ENCODE peak calls at places on chromosome 15, in five cellular contexts. C, A, D, E and M are unnamed samples.

GRCh38 chr15:100124936-100125626 is 216.7 kb downstream of the ADAMTS17 start:
- DNase-seq in A (no peak), E (no peak), D (no peak), C (no peak), M (no peak)

GRCh38 chr15:30921781-30922371 is 18.2 kb downstream of the FAN1 start:
- DNase-seq in C (no peak), A (no peak), D (no peak), E (peak), M (no peak)

GRCh38 chr15:93126496-93127083 is 37.6 kb upstream of the RGMA start:
- DNase-seq in D (no peak), C (no peak), A (no peak), E (no peak), M (no peak)

GRCh38 chr15:77329202-77329601 is 90.7 kb downstream of the PEAK1 start:
- DNase-seq in A (peak), C (no peak), D (no peak), E (no peak), M (no peak)

GRCh38 chr15:42373274-42373673 is 14.0 kb downstream of the CAPN3 start:
- DNase-seq in A (no peak), D (no peak), E (no peak), C (no peak), M (no peak)

GRCh38 chr15:28456476-28457395 is 76.0 kb downstream of the GOLGA8G start:
- DNase-seq in A (no peak), C (peak), E (peak), D (no peak), M (no peak)

GRCh38 chr15:69973102-69973714 is 124.5 kb downstream of the TLE3 start:
- DNase-seq in A (peak), C (peak), E (no peak), D (no peak), M (no peak)

GRCh38 chr15:33086500-33087141 is 107.9 kb downstream of the FMN1 start:
- DNase-seq in D (no peak), E (no peak), A (peak), C (peak), M (no peak)

GRCh38 chr15:88401972-88402656 is 65.1 kb downstream of the MRPL46 start:
- DNase-seq in E (no peak), C (no peak), A (no peak), D (no peak), M (no peak)
- H2BK12ac ChIP-seq in E (no peak), C (no peak), A (no peak), D (no peak), M (no peak)

DNA sequence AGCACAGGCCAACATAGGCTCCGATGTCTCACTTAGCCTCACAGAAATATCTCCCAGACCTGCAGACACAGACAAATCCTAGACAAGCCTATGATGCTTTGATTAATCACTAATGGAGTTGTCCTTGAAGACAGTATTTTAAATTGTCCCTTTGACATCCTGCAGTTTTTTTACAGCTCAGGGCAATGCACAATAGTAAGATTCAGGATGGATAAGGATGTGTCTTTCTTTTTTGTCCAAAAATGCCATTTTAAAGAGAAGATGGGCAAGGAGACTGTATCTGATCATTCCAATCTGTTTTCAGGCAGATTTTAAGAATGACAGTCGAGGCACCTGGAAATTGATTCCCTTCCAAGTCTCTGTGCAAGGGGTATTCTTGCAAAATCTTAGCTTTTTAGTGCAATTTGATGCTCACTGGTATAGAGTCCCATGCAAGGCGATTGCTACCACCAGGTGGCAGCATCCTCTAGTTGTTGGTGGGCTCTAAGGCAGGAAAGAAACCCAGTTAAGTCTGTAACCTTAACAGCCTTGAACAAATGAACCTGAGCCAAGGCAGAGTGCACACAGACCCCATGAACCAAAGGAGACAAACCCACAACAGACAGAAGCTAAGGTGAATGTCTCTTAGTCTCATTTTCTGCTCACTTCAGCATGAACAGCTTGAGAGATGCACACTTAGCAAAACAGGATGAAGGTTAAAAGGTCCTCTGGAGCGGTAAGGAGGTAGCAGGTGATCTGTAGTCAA is 51.2 kb upstream of the MINAR1 start:
- DNase-seq in E (peak), A (peak), C (peak), D (peak), M (peak)
- H2BK12ac ChIP-seq in E (no peak), A (no peak), C (no peak), D (no peak), M (no peak)

GRCh38 chr15:90203473-90203872 is 2.3 kb downstream of the SEMA4B start:
- DNase-seq in A (no peak), E (no peak), D (no peak), C (no peak), M (no peak)
- H2BK12ac ChIP-seq in A (peak), E (no peak), D (no peak), C (no peak), M (no peak)

GRCh38 chr15:58276924-58277323 is 138.7 kb downstream of the AQP9 start:
- DNase-seq in A (no peak), E (no peak), D (no peak), C (no peak), M (no peak)

GRCh38 chr15:58275785-58276184 is 137.6 kb downstream of the AQP9 start:
- DNase-seq in C (no peak), E (no peak), D (no peak), A (no peak), M (no peak)

GRCh38 chr15:58282060-58282708 is 144.0 kb downstream of the AQP9 start:
- DNase-seq in C (no peak), E (no peak), A (peak), D (no peak), M (no peak)

GRCh38 chr15:58279654-58280053 is 141.5 kb downstream of the AQP9 start:
- DNase-seq in C (no peak), A (no peak), D (no peak), E (no peak), M (no peak)

GRCh38 chr15:58279106-58279505 is 140.9 kb downstream of the AQP9 start:
- DNase-seq in A (no peak), E (no peak), C (no peak), D (no peak), M (no peak)
- H2BK12ac ChIP-seq in A (no peak), E (no peak), C (no peak), D (no peak), M (no peak)

GRCh38 chr15:67549736-67550135 is 7.2 kb downstream of the MAP2K5 start:
- DNase-seq in A (no peak), C (no peak), D (no peak), E (no peak), M (no peak)

GRCh38 chr15:67548862-67549651 is 6.6 kb downstream of the MAP2K5 start:
- DNase-seq in D (peak), E (peak), C (no peak), A (peak), M (peak)

GRCh38 chr15:67547836-67548531 is 5.5 kb downstream of the MAP2K5 start:
- DNase-seq in A (peak), E (no peak), D (no peak), C (no peak), M (no peak)

GRCh38 chr15:67547064-67547463 is 4.6 kb downstream of the MAP2K5 start:
- DNase-seq in D (no peak), A (no peak), E (no peak), C (no peak), M (no peak)

GRCh38 chr15:67548532-67548852 is 6.0 kb downstream of the MAP2K5 start:
- DNase-seq in C (no peak), D (no peak), A (no peak), E (no peak), M (no peak)
- H2BK12ac ChIP-seq in C (no peak), D (no peak), A (no peak), E (no peak), M (no peak)

GRCh38 chr15:94487635-94488034 is 256.3 kb downstream of the MCTP2 start:
- DNase-seq in C (no peak), A (no peak), D (no peak), E (no peak), M (no peak)

GRCh38 chr15:94480289-94480834 is 249.0 kb downstream of the MCTP2 start:
- DNase-seq in C (no peak), E (no peak), D (no peak), A (no peak), M (no peak)

DNA sequence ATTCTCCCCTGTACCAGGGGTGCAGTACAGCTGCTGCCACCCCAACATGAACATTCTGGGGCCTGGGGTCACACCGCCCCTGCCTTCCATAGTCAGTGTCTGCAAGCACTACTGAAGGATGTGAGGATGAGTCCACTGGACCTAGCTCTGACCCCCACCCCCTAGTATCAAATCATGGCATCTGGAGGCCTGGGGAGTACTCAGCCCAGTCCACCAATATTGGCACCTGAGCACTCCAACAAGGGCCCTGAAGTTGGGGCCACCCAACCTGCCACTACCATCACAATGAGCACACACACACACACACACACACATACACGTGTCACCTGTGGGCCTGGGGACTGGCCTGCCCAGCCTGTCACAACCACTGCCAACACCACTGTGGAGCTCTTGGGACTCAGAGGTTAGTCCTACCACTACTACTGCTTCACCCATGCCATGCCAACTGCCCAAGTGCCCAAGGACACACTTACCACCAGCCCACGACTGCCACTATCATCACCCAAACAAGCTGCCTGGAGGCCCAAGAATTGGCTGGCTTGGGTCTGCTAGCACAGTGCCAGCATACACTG is 253.9 kb downstream of the MCTP2 start:
- DNase-seq in C (no peak), A (no peak), D (no peak), E (no peak), M (no peak)
- H2BK12ac ChIP-seq in C (no peak), A (no peak), D (no peak), E (no peak), M (no peak)